ENCODE peak calls at places on chromosomes 12 and 14, in six cellular contexts. U, C, Y, O, Q and G are unnamed samples.

GRCh38 chr14:93731753-93732152 is 56.5 kb downstream of the PRIMA1 start:
- DNase-seq in U (no peak), C (no peak), Y (no peak), O (no peak), Q (no peak), G (no peak)

GRCh38 chr12:91817512-91817911 is 328.1 kb downstream of the BTG1 start:
- DNase-seq in U (peak; percentile 82), C (no peak), Y (no peak), O (no peak), Q (no peak), G (no peak)

GRCh38 chr14:23385840-23386657 is 9.2 kb downstream of the CMTM5 start:
- DNase-seq in U (no peak), C (no peak), Y (no peak), O (no peak), Q (no peak), G (no peak)

GRCh38 chr12:65278576-65279386 is at the start of gene MSRB3:
- DNase-seq in U (peak; percentile 61), C (peak; percentile 70), Y (peak; percentile 91), O (peak; percentile 78), Q (peak; percentile 19), G (peak; percentile 81)

GRCh38 chr12:114676142-114676741 is 7.7 kb downstream of the TBX3 start:
- DNase-seq in U (peak; percentile 45), C (no peak), Y (no peak), O (peak; percentile 54), Q (no peak), G (no peak)

GRCh38 chr14:22822619-22823551 is 6.8 kb upstream of the MRPL52 start:
- DNase-seq in U (peak; percentile 89), C (peak; percentile 86), Y (peak; percentile 94), O (peak; percentile 91), Q (peak; percentile 51), G (peak; percentile 94)

GRCh38 chr12:16198884-16199283 is 78.6 kb downstream of the SLC15A5 start:
- DNase-seq in U (no peak), C (no peak), Y (no peak), O (no peak), Q (no peak), G (no peak)

GRCh38 chr14:68245146-68246073 is 425.8 kb downstream of the RAD51B start:
- DNase-seq in U (no peak), C (peak; percentile 64), Y (peak; percentile 52), O (peak; percentile 66), Q (no peak), G (peak; percentile 57)

GRCh38 chr12:65895759-65896656 is 71.7 kb downstream of the HMGA2 start:
- DNase-seq in U (peak; percentile 32), C (no peak), Y (no peak), O (no peak), Q (peak; percentile 51), G (peak; percentile 28)

GRCh38 chr12:112112423-112113132 is 4.0 kb upstream of the NAA25 start:
- DNase-seq in U (peak; percentile 99), C (no peak), Y (no peak), O (no peak), Q (peak; percentile 84), G (no peak)
- H3K4me2 ChIP-seq in U (peak overlapping the region; percentile 72), C (no peak overlapping the region), Y (no peak overlapping the region), O (no peak overlapping the region), Q (peak overlapping the region; percentile 95), G (no peak overlapping the region)

DNA sequence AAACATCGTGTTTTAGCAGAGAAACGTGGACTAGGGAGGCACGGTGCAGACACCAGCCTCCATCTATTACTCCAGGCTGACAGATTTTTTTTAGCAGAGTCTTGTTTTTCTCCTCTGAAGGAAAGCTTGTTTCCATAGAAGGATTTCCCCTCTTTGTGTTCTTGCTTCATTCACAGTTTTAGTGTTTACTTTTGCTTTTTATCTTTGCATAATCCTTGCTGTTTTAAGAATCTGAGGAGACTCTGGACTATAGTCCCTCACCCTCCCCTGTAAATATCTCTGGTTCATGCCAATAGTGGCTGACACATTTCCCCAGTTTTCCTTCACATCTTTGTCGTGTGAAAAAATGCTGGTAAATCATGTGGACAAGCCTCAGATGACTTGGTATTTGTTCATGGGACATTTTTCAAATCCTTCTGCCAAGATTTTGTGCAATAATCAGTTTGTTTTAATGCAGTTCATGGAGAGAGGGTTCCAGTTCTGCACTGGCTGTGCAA is 39.9 kb upstream of the TMCC3 start:
- DNase-seq in U (no peak), C (no peak), Y (peak; percentile 51), O (peak; percentile 55), Q (no peak), G (peak; percentile 32)
- H3K4me3 ChIP-seq in U (no peak overlapping the region), C (no peak overlapping the region), Y (peak overlapping the region; percentile 53), O (no peak overlapping the region), Q (no peak overlapping the region), G (no peak overlapping the region)

GRCh38 chr14:80054020-80054419 is 157.3 kb downstream of the DIO2 start:
- DNase-seq in U (no peak), C (no peak), Y (no peak), O (no peak), Q (no peak), G (no peak)

GRCh38 chr14:80055912-80056801 is 155.1 kb downstream of the DIO2 start:
- DNase-seq in U (peak; percentile 84), C (peak; percentile 78), Y (peak; percentile 73), O (peak; percentile 70), Q (no peak), G (peak; percentile 69)

GRCh38 chr14:80055226-80055625 is 156.1 kb downstream of the DIO2 start:
- DNase-seq in U (peak; percentile 35), C (peak; percentile 28), Y (peak; percentile 13), O (no peak), Q (no peak), G (no peak)

GRCh38 chr14:80059041-80059440 is 152.3 kb downstream of the DIO2 start:
- DNase-seq in U (peak; percentile 84), C (peak; percentile 89), Y (no peak), O (peak; percentile 3), Q (no peak), G (no peak)
- H3K4me2 ChIP-seq in U (peak overlapping the region; percentile 16), C (no peak overlapping the region), Y (no peak overlapping the region), O (no peak overlapping the region), Q (no peak overlapping the region), G (no peak overlapping the region)

GRCh38 chr14:75881986-75882385 is 99.8 kb downstream of the TGFB3 start:
- DNase-seq in U (no peak), C (peak; percentile 52), Y (peak; percentile 38), O (no peak), Q (no peak), G (no peak)
- H3K4me3 ChIP-seq in U (no peak overlapping the region), C (no peak overlapping the region), Y (no peak overlapping the region), O (no peak overlapping the region), Q (no peak overlapping the region), G (no peak overlapping the region)

DNA sequence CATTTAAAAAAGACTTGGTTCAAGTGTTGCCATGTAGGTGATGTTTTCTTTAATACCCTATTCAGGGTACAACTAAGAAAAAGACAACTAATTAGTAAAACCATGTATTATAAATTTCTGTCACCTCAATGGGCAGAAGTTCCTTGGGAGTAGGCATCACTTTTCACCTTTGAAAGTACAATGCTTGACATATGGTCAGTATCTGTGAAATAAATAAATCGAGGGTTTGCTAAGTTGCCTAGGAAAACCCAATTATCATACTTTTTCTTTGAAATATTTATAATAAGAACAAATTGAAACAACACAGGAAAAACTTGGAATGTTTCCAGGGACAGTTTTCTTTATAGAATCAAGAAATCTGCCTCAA is 13.8 kb downstream of the FGD6 start:
- DNase-seq in U (no peak), C (no peak), Y (peak; percentile 22), O (no peak), Q (no peak), G (no peak)
- H3K4me2 ChIP-seq in U (peak overlapping the region; percentile 81), C (peak overlapping the region; percentile 14), Y (peak overlapping the region; percentile 77), O (no peak overlapping the region), Q (peak overlapping the region; percentile 83), G (peak overlapping the region; percentile 64)

DNA sequence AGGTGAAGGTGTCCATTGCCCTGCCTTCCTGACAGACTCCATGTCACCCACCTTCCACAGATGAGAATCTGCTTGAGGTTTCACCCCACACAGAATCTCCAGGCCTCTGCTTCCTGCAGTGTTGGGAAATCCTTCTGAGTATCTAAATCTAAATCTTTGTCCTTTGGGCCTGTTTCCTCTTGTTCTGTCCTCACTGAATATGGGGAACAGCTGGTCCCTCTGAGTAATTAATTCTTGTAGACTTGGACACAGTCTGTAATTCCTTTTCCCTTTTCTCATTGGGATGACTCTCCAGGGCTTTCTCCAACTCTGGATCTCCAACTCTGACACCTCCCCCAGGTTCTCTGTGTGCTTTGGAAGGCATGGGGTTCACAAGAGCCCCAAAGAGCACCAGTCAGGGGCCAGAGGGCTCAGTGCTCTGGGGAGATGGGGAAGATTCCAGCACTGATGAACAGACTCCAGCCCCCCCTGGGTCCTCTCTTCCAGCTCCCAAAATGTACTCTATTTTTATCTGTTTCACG is 2.3 kb upstream of the ACVRL1 start:
- DNase-seq in U (no peak), C (peak; percentile 69), Y (peak; percentile 91), O (peak; percentile 77), Q (no peak), G (no peak)
- H3K4me3 ChIP-seq in U (no peak overlapping the region), C (no peak overlapping the region), Y (peak overlapping the region; percentile 58), O (no peak overlapping the region), Q (no peak overlapping the region), G (no peak overlapping the region)

GRCh38 chr14:37384870-37385596 is 187.3 kb downstream of the MIPOL1 start:
- DNase-seq in U (no peak), C (no peak), Y (no peak), O (no peak), Q (no peak), G (peak; percentile 40)
- H3K4me2 ChIP-seq in U (no peak overlapping the region), C (no peak overlapping the region), Y (no peak overlapping the region), O (no peak overlapping the region), Q (no peak overlapping the region), G (peak overlapping the region; percentile 38)